ENCODE peak calls at places on chromosomes 1 and 21, in five cellular contexts. U is suprapubic skin, Q is SK-N-SH, K is K562, H is tibial nerve. M is an unnamed sample.

GRCh38 chr1:158180741-158181576 is at the start of gene CD1D:
- DNase-seq in H (no peak), U (no peak), K (no peak), Q (no peak), M (peak)

GRCh38 chr1:36458910-36459309 is 5.3 kb downstream of the MRPS15 start:
- DNase-seq in H (no peak), U (no peak), Q (no peak), K (no peak), M (no peak)

GRCh38 chr1:185984113-185984836 is 250.1 kb downstream of the HMCN1 start:
- DNase-seq in K (no peak), H (no peak), Q (no peak), U (no peak), M (no peak)

GRCh38 chr1:94790246-94790645 is 29.9 kb upstream of the SLC44A3 start:
- DNase-seq in K (no peak), U (no peak), H (no peak), Q (no peak), M (no peak)

GRCh38 chr1:9321480-9321849 is 28.8 kb downstream of the SPSB1 start:
- DNase-seq in U (no peak), Q (no peak), K (no peak), H (no peak), M (no peak)

GRCh38 chr1:223703668-223704013 is 8.7 kb upstream of the CAPN2 start:
- DNase-seq in U (no peak), H (no peak), K (no peak), Q (no peak), M (no peak)

GRCh38 chr21:45836268-45836655 is 145.3 kb upstream of the COL6A1 start:
- DNase-seq in K (no peak), Q (peak), U (peak), H (no peak), M (no peak)

GRCh38 chr1:92481598-92482403 is 4.9 kb downstream of the GFI1 start:
- DNase-seq in K (no peak), Q (peak), H (no peak), U (no peak), M (peak)

GRCh38 chr21:46006547-46007497 is 25.3 kb downstream of the COL6A1 start:
- DNase-seq in Q (peak), K (no peak), U (no peak), H (no peak), M (peak)

GRCh38 chr1:156615946-156616345 is 3.3 kb upstream of the HAPLN2 start:
- DNase-seq in U (no peak), K (no peak), Q (no peak), H (no peak), M (no peak)

GRCh38 chr1:64019818-64020217 is 183.6 kb upstream of the UBE2U start:
- DNase-seq in K (no peak), Q (no peak), H (peak), U (no peak), M (no peak)

GRCh38 chr1:193614817-193615216 is 428.4 kb upstream of the B3GALT2 start:
- DNase-seq in K (no peak), Q (no peak), H (no peak), U (no peak), M (no peak)

GRCh38 chr1:66240491-66241484 is 293.2 kb upstream of the SGIP1 start:
- DNase-seq in U (no peak), H (no peak), K (no peak), Q (no peak), M (no peak)

GRCh38 chr1:20061866-20062265 is 8.1 kb upstream of the PLA2G5 start:
- DNase-seq in K (no peak), H (no peak), Q (no peak), U (no peak), M (no peak)

GRCh38 chr1:93675931-93676330 is 5.7 kb downstream of the BCAR3 start:
- DNase-seq in U (no peak), K (no peak), Q (no peak), H (no peak), M (no peak)

GRCh38 chr21:20971296-20971921 is 26.8 kb upstream of the NCAM2 start:
- DNase-seq in H (peak), K (peak), Q (peak), U (no peak), M (peak)

GRCh38 chr1:155085504-155086181 is 7.0 kb downstream of the EFNA3 start:
- DNase-seq in K (peak), Q (peak), H (peak), U (no peak), M (no peak)

GRCh38 chr1:1203561-1204424 is 2.6 kb downstream of the TNFRSF18 start:
- DNase-seq in K (no peak), Q (peak), U (no peak), H (no peak), M (peak)

GRCh38 chr1:65814752-65815151 is 22.1 kb downstream of the PDE4B start:
- DNase-seq in U (no peak), K (no peak), Q (no peak), H (no peak), M (no peak)

GRCh38 chr1:65141394-65141793 is 6.6 kb upstream of the AK4 start:
- DNase-seq in Q (no peak), K (no peak), U (no peak), H (no peak), M (no peak)

GRCh38 chr1:39405358-39405757 is 86.1 kb upstream of the BMP8A start:
- DNase-seq in K (no peak), Q (no peak), H (no peak), U (no peak), M (no peak)

GRCh38 chr1:66294692-66295384 is 239.1 kb upstream of the SGIP1 start:
- DNase-seq in H (no peak), U (no peak), Q (no peak), K (no peak), M (no peak)

GRCh38 chr21:18478513-18478912 is 74.9 kb upstream of the TMPRSS15 start:
- DNase-seq in U (no peak), K (no peak), H (no peak), Q (no peak), M (no peak)

DNA sequence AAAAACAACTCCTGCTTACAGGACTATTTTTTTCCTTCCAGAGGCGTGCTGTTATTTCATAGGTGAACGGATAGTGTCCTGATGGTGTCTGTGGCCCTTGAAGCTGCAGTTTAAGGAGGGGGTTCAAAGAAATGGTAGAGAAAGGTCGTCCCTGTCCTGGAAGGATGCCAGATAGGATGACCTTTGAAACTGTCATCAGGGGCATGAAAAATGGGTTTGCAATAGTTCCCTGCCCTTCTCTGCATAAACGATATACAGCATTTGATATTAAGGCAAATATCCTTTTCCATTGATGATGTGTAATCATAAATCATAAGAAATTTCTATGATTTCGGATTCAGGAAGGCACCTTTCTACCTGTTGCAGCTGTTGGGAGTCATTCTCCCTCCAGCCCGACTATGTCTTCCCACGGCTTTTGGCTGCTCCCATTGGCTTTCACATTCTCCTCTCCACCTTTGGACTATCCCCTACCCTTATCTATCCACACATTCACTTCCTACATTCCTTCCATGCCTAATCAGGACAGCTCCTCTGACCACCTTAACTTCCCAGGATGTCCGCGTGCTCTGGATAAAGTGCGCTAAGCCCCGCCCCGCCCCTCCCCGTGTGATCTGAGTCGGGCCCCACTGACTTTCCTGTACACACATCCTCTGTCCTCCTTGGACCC is 209.8 kb downstream of the DISC1 start:
- DNase-seq in H (no peak), U (no peak), K (no peak), Q (no peak), M (peak)
- TF ChIP-seq EP300 in H (no peak), U (no peak), K (no peak), Q (no peak), M (no peak)

DNA sequence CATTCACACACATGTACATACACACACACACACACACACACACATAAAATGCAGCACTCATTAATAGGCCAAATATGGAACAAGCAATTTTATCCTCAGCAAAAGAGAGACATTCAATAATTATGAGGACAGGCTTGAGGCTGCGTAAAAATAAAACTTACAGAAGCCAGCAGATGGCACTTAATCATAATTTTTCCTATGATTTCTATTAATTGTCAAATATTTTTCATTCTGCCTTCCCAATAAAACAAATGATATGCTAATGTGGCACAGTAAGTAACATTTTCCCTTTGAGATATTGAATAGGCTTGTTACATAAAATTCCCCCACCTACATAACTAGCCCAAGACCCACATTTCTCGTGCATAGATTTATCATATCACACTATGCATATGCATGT is 55.4 kb upstream of the PTGFRN start:
- DNase-seq in K (no peak), H (no peak), Q (no peak), U (no peak), M (no peak)
- TF ChIP-seq CTCF in K (no peak), H (no peak), Q (peak), U (no peak), M (no peak)

GRCh38 chr21:41928621-41929220 is 25.1 kb downstream of the C2CD2 start:
- DNase-seq in Q (no peak), U (no peak), H (no peak), K (no peak), M (no peak)
- TF ChIP-seq EP300 in Q (no peak), U (no peak), H (no peak), K (no peak), M (no peak)

GRCh38 chr21:37079211-37079824 is 6.3 kb downstream of the TTC3 start:
- DNase-seq in U (no peak), Q (no peak), H (no peak), K (no peak), M (no peak)
- TF ChIP-seq CTCF in U (no peak), Q (peak), H (peak), K (peak), M (no peak)

GRCh38 chr1:21926065-21926464 is 11.0 kb downstream of the HSPG2 start:
- DNase-seq in H (no peak), Q (no peak), K (no peak), U (no peak), M (no peak)

GRCh38 chr1:21926814-21927530 is 10.1 kb downstream of the HSPG2 start:
- DNase-seq in U (no peak), H (peak), Q (no peak), K (peak), M (no peak)

GRCh38 chr1:21925334-21925940 is 11.7 kb downstream of the HSPG2 start:
- DNase-seq in Q (peak), H (no peak), U (no peak), K (no peak), M (no peak)

GRCh38 chr1:21929951-21930615 is 7.0 kb downstream of the HSPG2 start:
- DNase-seq in H (no peak), K (no peak), Q (no peak), U (no peak), M (no peak)

GRCh38 chr1:21927531-21928237 is 9.4 kb downstream of the HSPG2 start:
- DNase-seq in H (peak), K (peak), Q (no peak), U (no peak), M (no peak)
- TF ChIP-seq EP300 in H (no peak), K (no peak), Q (no peak), U (no peak), M (no peak)

GRCh38 chr1:97599447-97599846 is 321.4 kb downstream of the DPYD start:
- DNase-seq in U (no peak), K (no peak), Q (no peak), H (no peak), M (no peak)

GRCh38 chr1:97603218-97603617 is 317.6 kb downstream of the DPYD start:
- DNase-seq in Q (no peak), K (no peak), H (no peak), U (no peak), M (no peak)

GRCh38 chr1:97608272-97608671 is 312.6 kb downstream of the DPYD start:
- DNase-seq in U (no peak), Q (no peak), K (no peak), H (no peak), M (no peak)

DNA sequence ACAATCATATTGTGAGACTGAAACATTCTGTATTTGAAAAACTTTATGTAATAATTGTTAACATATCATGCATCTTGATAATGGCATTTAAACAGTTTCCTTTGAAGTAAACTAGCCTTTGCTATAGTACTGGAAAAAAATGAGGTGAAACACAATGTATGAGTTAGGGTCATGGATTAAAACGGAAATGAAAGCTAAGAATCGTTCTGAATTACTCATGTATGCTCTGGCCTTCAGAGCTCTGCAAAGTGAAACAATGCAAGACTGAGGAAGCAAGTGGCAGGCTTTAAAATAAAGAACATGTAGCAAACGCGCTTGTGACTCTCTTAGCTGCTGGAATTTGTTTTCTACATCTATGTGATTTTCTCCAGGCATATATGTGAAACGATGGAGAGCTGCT is 317.1 kb downstream of the DPYD start:
- DNase-seq in U (no peak), Q (no peak), K (no peak), H (no peak), M (no peak)
- TF ChIP-seq CTCF in U (no peak), Q (no peak), K (no peak), H (no peak), M (no peak)

GRCh38 chr1:81695741-81696140 is 105.0 kb upstream of the ADGRL2 start:
- DNase-seq in Q (no peak), U (no peak), H (no peak), K (no peak), M (no peak)
- TF ChIP-seq EP300 in Q (no peak), U (no peak), H (no peak), K (no peak), M (no peak)

GRCh38 chr1:201543871-201544521 is 5.1 kb downstream of the NAV1 start:
- DNase-seq in Q (no peak), U (peak), H (no peak), K (peak), M (no peak)

GRCh38 chr1:201540846-201541735 is 2.2 kb downstream of the NAV1 start:
- DNase-seq in Q (no peak), K (no peak), H (no peak), U (peak), M (no peak)

GRCh38 chr1:201544710-201545109 is 5.8 kb downstream of the NAV1 start:
- DNase-seq in H (no peak), Q (no peak), K (no peak), U (no peak), M (no peak)

GRCh38 chr1:201542166-201543045 is 3.5 kb downstream of the NAV1 start:
- DNase-seq in K (no peak), H (no peak), Q (no peak), U (peak), M (no peak)

DNA sequence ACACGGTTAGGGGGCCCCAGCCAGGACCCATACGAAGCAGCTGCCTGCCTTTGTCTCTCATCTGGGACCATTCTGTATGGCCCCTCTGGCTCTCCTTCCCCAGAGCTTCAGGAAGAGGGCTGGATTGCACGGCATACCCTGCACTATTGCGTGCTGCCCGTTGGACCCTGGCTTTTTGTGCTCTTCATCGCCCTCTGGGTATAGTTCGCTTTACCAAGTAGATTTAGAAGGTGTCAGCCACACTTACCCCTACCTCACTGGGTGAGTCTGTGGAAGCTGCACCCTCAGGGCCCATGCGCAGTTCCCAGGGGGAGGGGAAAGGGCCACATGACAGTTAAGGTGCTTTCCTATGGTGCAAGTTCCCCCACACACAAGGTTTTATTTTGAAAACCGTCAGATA is 7.2 kb downstream of the NAV1 start:
- DNase-seq in H (no peak), U (peak), K (no peak), Q (peak), M (no peak)
- TF ChIP-seq CTCF in H (no peak), U (no peak), K (no peak), Q (peak), M (no peak)

M was measured in upper lobe of left lung.